ENCODE peak calls at places on chromosome 11, in five cellular contexts. T, D, E, N and U are unnamed samples.
A peak's percentile ranks its signal among the peaks of the same experiment; 100 is the strongest.

GRCh38 chr11:33935005-33935404 is 43.1 kb upstream of the LMO2 start:
- DNase-seq in N (no peak), T (no peak), D (no peak), E (no peak), U (no peak)

GRCh38 chr11:64482588-64482987 is 108.4 kb upstream of the SLC22A12 start:
- DNase-seq in E (no peak), D (peak; percentile 13), N (no peak), T (no peak), U (no peak)

GRCh38 chr11:79864882-79865281 is 424.1 kb upstream of the TENM4 start:
- DNase-seq in E (no peak), N (no peak), D (no peak), T (no peak), U (no peak)

GRCh38 chr11:48106166-48106565 is 110.4 kb upstream of the OR4B1 start:
- DNase-seq in D (no peak), T (no peak), N (no peak), E (no peak), U (no peak)

GRCh38 chr11:60978546-60979380 is 7.3 kb downstream of the CD6 start:
- DNase-seq in N (peak; percentile 21), T (no peak), D (no peak), E (no peak), U (no peak)

GRCh38 chr11:101127699-101128570 is 1.7 kb downstream of the PGR start:
- DNase-seq in E (peak; percentile 34), N (no peak), T (no peak), D (peak; percentile 77), U (peak; percentile 11)

GRCh38 chr11:42465613-42466012 is 846.2 kb upstream of the API5 start:
- DNase-seq in E (no peak), D (no peak), T (no peak), N (no peak), U (no peak)

GRCh38 chr11:33723238-33723881 is 12.9 kb downstream of the CD59 start:
- DNase-seq in D (no peak), T (peak; percentile 72), N (no peak), E (peak; percentile 63), U (no peak)

GRCh38 chr11:1858576-1858975 is 5.7 kb downstream of the LSP1 start:
- DNase-seq in D (no peak), T (no peak), E (no peak), N (no peak), U (no peak)

GRCh38 chr11:16239130-16240105 is 116.9 kb downstream of the SOX6 start:
- DNase-seq in D (no peak), N (no peak), T (no peak), E (no peak), U (no peak)

GRCh38 chr11:65506316-65506769 is 7.5 kb downstream of the MALAT1 start:
- DNase-seq in N (no peak), T (no peak), E (no peak), D (no peak), U (no peak)

GRCh38 chr11:92845390-92846185 is 123.9 kb upstream of the MTNR1B start:
- DNase-seq in E (no peak), N (no peak), D (no peak), T (no peak), U (no peak)

GRCh38 chr11:128512478-128513127 is 74.8 kb downstream of the ETS1 start:
- DNase-seq in T (no peak), N (no peak), E (no peak), D (no peak), U (no peak)

GRCh38 chr11:1305558-1306056 is 3.8 kb downstream of the TOLLIP start:
- DNase-seq in N (no peak), D (peak; percentile 36), T (no peak), E (no peak), U (no peak)

GRCh38 chr11:77345621-77346020 is 44.1 kb upstream of the GDPD4 start:
- DNase-seq in N (no peak), D (no peak), E (no peak), T (no peak), U (no peak)

GRCh38 chr11:118930152-118930712 is 4.5 kb upstream of the BCL9L start:
- DNase-seq in E (peak; percentile 86), N (peak; percentile 51), T (peak; percentile 97), D (peak; percentile 99), U (peak; percentile 86)

GRCh38 chr11:61061081-61061826 is 41.0 kb upstream of the CD5 start:
- DNase-seq in D (no peak), T (peak; percentile 6), N (peak; percentile 97), E (no peak), U (no peak)

DNA sequence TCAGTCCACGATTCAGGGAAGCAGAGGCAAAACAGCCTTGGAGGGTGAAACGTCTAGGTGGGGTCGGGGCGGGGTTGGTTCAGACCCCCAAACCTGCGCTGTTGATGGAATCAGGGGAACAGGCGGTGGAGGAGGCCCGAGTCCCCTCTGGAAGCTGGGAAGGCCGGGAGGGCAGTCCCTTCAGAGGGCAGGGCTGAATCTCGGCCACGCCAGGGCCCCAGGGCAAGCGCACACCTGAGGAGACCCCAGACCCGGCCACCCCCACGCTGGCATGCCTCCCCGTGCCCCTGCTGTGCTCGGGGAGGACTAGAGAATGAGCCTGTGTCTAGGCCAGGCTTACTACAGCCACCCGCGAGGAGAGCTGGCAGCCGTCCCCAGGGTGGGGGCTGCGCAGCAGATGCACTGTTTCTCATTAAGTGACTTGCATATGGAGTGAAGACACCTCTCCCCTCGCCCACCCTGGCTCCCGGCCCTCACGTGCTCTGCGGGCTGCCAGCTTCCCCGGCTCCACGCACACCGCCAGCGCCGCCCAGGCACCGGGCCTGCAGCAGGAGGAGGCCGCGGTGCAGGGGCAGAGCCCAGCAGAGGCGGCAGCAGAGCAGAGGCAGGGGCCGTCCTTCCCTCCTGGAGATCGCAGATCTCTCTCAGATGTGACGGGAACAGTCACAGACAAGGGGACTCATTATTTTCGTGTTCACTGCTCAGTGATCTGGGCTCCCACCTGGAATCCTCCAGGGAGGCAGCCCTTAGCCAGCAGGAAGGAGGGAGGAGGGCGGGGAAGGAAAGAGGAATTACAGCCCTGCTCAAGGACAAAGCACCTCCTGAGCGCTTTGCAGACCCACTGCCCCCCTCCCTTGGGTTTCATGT is 47.1 kb upstream of the OPCML start:
- DNase-seq in N (no peak), T (no peak), D (peak; percentile 70), E (no peak), U (no peak)
- TF ChIP-seq ZNF274 in N (no peak), T (no peak), D (no peak), E (no peak), U (no peak)

DNA sequence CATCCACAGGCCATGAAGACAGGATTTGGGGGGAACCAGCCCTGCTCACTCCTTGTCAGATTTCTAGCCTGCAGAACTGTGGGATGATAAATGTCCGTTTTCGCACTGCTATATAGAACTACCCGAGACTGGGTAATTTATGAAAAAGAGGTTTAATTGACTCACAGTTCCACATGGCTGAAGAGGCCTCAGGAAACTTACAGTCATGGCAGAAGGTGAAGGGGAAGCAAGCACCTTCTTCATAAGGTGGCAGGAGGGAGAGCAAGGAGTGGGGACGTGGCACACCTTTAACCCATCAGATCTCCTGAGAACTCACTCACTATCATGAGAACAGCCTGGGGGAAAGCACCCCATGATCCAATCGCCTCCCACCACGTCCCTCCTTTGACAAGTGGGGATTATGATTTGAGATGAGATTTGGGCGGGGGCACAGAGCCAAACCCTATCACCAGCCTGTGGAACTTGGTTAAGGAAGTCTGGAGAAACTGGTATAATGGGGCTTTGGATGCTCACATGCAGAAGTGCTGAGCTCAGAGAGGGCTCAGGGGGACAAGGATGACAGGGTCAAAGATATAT is 50.7 kb downstream of the MYEOV start:
- DNase-seq in D (no peak), T (no peak), N (no peak), E (no peak), U (no peak)
- TF ChIP-seq YY1 in D (no peak), T (no peak), N (no peak), E (no peak), U (no peak)

DNA sequence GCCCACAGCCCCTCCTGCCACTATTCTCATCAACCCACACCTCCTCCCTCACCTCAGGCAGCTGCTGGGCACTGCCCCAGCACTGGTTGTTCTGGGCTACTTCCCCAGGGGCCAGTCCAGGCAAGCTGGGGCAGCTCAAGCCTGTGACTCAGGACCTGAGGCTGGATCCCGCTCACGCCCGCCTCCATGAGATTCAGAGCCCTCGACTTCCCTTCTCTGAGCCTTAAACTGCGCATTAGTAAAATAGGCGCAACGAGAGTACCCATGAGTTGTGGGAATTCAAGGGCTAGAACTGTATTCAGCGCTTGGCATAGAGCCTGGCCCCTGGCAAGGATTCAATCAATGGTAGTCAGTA is 833 bp upstream of the CD82 start:
- DNase-seq in E (peak; percentile 30), T (no peak), N (no peak), D (no peak), U (no peak)
- TF ChIP-seq ZNF274 in E (no peak), T (no peak), N (no peak), D (no peak), U (no peak)

GRCh38 chr11:35714882-35715612 is 52.5 kb downstream of the TRIM44 start:
- DNase-seq in D (no peak), E (no peak), T (no peak), N (peak; percentile 77), U (no peak)
- TF ChIP-seq YY1 in D (no peak), E (no peak), T (no peak), N (no peak), U (no peak)

GRCh38 chr11:131614514-131615085 is 244.2 kb downstream of the NTM start:
- DNase-seq in E (no peak), D (no peak), T (no peak), N (no peak), U (no peak)

GRCh38 chr11:131612576-131612975 is 242.2 kb downstream of the NTM start:
- DNase-seq in D (no peak), T (no peak), E (no peak), N (no peak), U (no peak)

GRCh38 chr11:131606936-131607335 is 236.5 kb downstream of the NTM start:
- DNase-seq in E (no peak), N (no peak), D (no peak), T (no peak), U (no peak)

GRCh38 chr11:131609921-131610320 is 239.5 kb downstream of the NTM start:
- DNase-seq in N (no peak), D (no peak), E (no peak), T (no peak), U (no peak)

DNA sequence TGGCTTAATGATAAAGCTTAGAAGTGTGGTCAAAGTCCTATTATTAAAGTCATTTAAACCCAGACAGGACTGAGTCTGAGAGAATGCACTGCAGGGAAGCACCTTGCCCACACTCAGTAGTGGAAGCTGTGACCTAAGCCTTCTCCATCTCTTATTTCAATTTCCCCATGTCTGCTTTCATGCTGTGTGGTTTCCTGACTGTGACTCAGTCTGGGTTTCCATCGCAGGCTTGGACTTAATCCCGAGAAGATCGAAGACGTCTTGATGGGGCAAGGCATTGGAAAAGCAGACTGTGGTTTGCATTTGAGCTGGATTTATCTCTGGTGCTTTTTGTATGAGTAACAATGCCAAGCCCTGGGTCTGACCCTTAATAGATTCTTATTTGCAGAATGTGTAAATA is 238.9 kb downstream of the NTM start:
- DNase-seq in D (no peak), E (no peak), T (no peak), N (no peak), U (no peak)
- TF ChIP-seq ZNF274 in D (no peak), E (no peak), T (no peak), N (no peak), U (no peak)

DNA sequence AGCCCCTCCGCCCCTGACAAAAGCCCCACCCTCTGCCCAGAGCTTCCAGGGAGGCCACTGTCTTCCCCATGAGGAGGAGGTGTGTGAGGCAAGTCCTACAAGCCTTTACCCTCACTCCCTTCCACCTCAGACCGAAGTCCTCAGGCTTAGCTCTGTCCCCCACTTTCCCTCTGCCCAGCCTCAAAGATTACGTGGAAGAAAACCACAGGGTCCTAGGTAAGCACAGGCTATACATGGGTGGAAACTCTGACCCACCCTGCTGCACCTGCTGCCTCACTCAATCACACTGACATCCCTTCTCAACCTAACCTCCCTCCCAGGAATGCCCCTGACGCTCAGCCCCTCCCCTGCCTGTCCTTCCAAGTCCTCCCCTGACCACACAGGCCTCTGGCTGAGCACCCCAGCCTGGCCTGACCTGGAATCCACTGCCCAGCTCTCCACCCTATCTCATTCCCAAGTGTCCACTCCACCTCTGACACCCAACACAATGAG is 3.6 kb upstream of the ARAP1 start:
- DNase-seq in E (no peak), D (no peak), N (no peak), T (no peak), U (no peak)
- TF ChIP-seq YY1 in E (no peak), D (no peak), N (no peak), T (no peak), U (no peak)